ENCODE peak calls at places on chromosomes 3 and 15, in six cellular contexts. C, J, N, Q, B and K are unnamed samples.

GRCh38 chr3:27591811-27592210 is 107.6 kb upstream of the SLC4A7 start:
- DNase-seq in C (no peak), J (no peak), N (no peak), Q (peak), B (no peak), K (no peak)

GRCh38 chr15:60120100-60120499 is 116.0 kb downstream of the FOXB1 start:
- DNase-seq in C (peak), J (no peak), N (no peak), Q (no peak), B (no peak), K (no peak)

GRCh38 chr15:25185791-25186190 is 231.0 kb downstream of the SNRPN start:
- DNase-seq in C (no peak), J (no peak), N (no peak), Q (no peak), B (no peak), K (no peak)

GRCh38 chr15:42726114-42726513 is 10.8 kb downstream of the CDAN1 start:
- DNase-seq in C (no peak), J (no peak), N (no peak), Q (no peak), B (no peak), K (no peak)

GRCh38 chr15:42057744-42058646 is 36.4 kb downstream of the PLA2G4D start:
- DNase-seq in C (no peak), J (no peak), N (no peak), Q (no peak), B (no peak), K (peak)

GRCh38 chr3:197432407-197433127 is 123.2 kb downstream of the BDH1 start:
- DNase-seq in C (no peak), J (no peak), N (no peak), Q (no peak), B (no peak), K (no peak)

GRCh38 chr15:20294651-20295237 is 246.9 kb downstream of the GOLGA6L6 start:
- DNase-seq in C (no peak), J (no peak), N (no peak), Q (no peak), B (no peak), K (peak)

GRCh38 chr3:46664188-46664970 is 29.1 kb downstream of the ALS2CL start:
- DNase-seq in C (no peak), J (no peak), N (no peak), Q (no peak), B (no peak), K (no peak)

GRCh38 chr3:116198087-116198486 is 247.2 kb downstream of the LSAMP start:
- DNase-seq in C (no peak), J (peak), N (no peak), Q (no peak), B (no peak), K (no peak)

GRCh38 chr3:195929452-195929851 is 21.1 kb upstream of the TNK2 start:
- DNase-seq in C (peak), J (no peak), N (no peak), Q (no peak), B (no peak), K (no peak)

GRCh38 chr3:113064183-113064582 is 73.4 kb downstream of the GTPBP8 start:
- DNase-seq in C (no peak), J (no peak), N (no peak), Q (no peak), B (no peak), K (no peak)

GRCh38 chr3:122921791-122922651 is 105.5 kb downstream of the SEMA5B start:
- DNase-seq in C (peak), J (no peak), N (peak), Q (no peak), B (no peak), K (no peak)

GRCh38 chr3:61522629-61523028 is 38.7 kb upstream of the PTPRG start:
- DNase-seq in C (no peak), J (no peak), N (no peak), Q (no peak), B (no peak), K (no peak)

GRCh38 chr3:28853830-28854229 is 427.0 kb upstream of the RBMS3 start:
- DNase-seq in C (no peak), J (peak), N (no peak), Q (peak), B (no peak), K (no peak)

GRCh38 chr15:95277266-95277665 is 1045.9 kb downstream of the MCTP2 start:
- DNase-seq in C (no peak), J (peak), N (no peak), Q (peak), B (no peak), K (no peak)

GRCh38 chr3:4743371-4743770 is 235.9 kb upstream of the BHLHE40 start:
- DNase-seq in C (no peak), J (no peak), N (no peak), Q (no peak), B (no peak), K (no peak)

GRCh38 chr3:188624384-188624783 is 470.4 kb downstream of the LPP start:
- DNase-seq in C (no peak), J (peak), N (no peak), Q (peak), B (no peak), K (no peak)

DNA sequence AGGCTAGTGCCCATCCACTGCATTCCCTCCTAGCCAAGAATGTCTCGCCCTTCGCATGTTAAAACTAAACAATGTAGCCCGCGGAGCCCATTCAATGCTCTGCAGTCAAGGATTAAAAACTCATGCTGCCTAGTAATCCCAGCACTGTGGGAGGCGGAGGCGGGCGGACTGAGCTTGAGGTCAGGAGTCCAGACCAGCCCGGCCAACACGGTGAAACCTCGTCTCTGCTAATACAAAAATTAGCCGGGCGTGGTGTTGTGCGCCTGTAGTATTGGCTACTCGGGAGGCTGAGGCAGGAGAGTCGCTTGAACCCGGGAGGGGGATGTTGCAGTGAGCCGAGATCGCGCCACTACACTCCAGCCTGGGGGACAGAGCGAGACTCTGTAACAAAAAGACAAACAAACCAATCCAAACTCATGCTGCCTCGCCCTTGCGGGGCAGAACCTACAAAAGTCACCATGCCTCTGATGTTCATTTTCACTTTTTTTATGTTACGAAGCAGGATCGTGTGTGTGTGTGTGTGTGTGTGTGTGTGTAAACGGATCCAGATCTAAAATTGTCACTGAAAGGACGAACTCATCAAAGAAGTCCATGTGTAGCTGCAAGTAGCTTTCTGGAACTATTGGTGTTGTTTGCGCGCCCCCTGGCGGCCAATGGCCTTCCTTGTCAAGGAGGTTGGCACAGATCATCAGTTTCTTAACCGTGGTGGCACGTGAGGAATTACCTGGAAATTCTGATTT is 54.8 kb upstream of the SPESP1 start:
- DNase-seq in C (peak), J (peak), N (peak), Q (peak), B (peak), K (peak)
- H3K4me3 ChIP-seq in C (peak), J (peak), N (no peak), Q (peak), B (peak), K (no peak)

GRCh38 chr15:34472947-34473346 is 35.3 kb upstream of the GOLGA8A start:
- DNase-seq in C (no peak), J (no peak), N (no peak), Q (no peak), B (no peak), K (no peak)

GRCh38 chr15:34470091-34470490 is 32.5 kb upstream of the GOLGA8A start:
- DNase-seq in C (no peak), J (peak), N (no peak), Q (no peak), B (no peak), K (no peak)

GRCh38 chr15:34470892-34471291 is 33.3 kb upstream of the GOLGA8A start:
- DNase-seq in C (no peak), J (no peak), N (no peak), Q (no peak), B (no peak), K (no peak)

GRCh38 chr15:34473840-34474239 is 36.2 kb upstream of the GOLGA8A start:
- DNase-seq in C (no peak), J (no peak), N (no peak), Q (no peak), B (no peak), K (no peak)
- TF ChIP-seq CTCF in C (no peak), J (no peak), N (no peak), Q (no peak), B (no peak), K (no peak)

DNA sequence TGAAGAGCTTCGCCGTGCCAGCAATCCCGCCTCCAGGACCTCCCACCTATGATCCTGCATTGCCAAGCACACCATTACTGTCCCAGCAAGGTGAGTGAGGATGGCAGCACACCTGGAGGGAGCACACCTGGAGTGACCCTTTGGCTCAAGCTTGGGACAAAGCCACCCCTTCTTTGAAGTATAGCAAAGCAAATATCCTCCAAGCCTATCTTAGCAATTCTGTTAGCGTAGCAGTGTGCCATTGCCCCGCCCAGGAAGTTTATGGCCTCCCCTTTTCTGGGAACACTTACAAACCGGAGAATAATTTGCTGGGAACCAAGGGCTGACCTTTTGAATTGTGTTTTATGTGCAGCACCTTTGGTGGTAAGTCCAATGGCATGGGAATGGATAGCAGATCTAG is 70.2 kb downstream of the HCN4 start:
- DNase-seq in C (no peak), J (no peak), N (no peak), Q (no peak), B (no peak), K (no peak)
- H3K4me3 ChIP-seq in C (no peak), J (no peak), N (no peak), Q (no peak), B (no peak), K (no peak)

DNA sequence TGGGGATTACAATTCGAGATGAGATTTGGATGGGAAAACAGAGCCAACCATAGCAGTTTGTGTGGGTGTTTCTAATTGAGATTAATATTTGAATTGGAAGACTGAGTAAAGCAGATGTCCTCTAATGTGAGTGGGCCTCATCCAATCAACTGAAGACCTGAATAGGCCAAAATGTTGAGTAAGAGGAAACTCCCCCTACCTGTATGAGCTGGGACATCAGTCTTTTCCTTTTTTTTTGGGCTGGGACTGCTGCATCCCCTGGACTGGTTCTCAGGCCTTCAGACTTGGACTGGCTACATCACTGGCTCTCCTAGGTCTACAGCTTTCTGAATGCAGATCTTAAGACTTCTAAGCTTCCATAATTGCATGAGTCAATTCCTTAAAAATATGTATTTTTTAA is 144.1 kb downstream of the CD47 start:
- DNase-seq in C (no peak), J (no peak), N (no peak), Q (no peak), B (no peak), K (no peak)
- TF ChIP-seq CTCF in C (no peak), J (no peak), N (no peak), Q (no peak), B (no peak), K (no peak)

GRCh38 chr3:15342945-15343344 is 10.6 kb upstream of the SH3BP5 start:
- DNase-seq in C (no peak), J (no peak), N (no peak), Q (no peak), B (no peak), K (no peak)
- H3K4me3 ChIP-seq in C (no peak), J (no peak), N (no peak), Q (no peak), B (no peak), K (no peak)